ENCODE peak calls at places on chromosomes 5 and 9, in ten cellular contexts. B is psoas muscle, J is fibroblast of lung, Q is body of pancreas, F is lower lobe of right lung, U is H1, X is tibial artery, R is dorsolateral prefrontal cortex, L is aorta, O is PC-3. I is an unnamed sample.
A peak's percentile ranks its signal among the peaks of the same experiment; 100 is the strongest.

GRCh38 chr5:53712327-53712726 is 151.9 kb downstream of the NDUFS4 start:
- DNase-seq in B (no peak), J (no peak), Q (no peak), F (no peak), U (no peak), X (no peak), R (no peak), L (no peak), O (no peak), I (no peak)

GRCh38 chr5:32828492-32828891 is 117.4 kb downstream of the NPR3 start:
- DNase-seq in B (no peak), J (peak; percentile 19), Q (no peak), F (no peak), U (no peak), X (no peak), R (no peak), L (no peak), O (peak; percentile 16), I (no peak)

GRCh38 chr9:129256959-129257713 is 79.1 kb upstream of the IER5L start:
- DNase-seq in B (peak; percentile 19), J (no peak), Q (no peak), F (peak; percentile 19), U (no peak), X (peak; percentile 17), R (no peak), L (peak; percentile 39), O (no peak), I (no peak)

GRCh38 chr5:36876965-36877666 is 547 bp downstream of the NIPBL start:
- DNase-seq in B (peak; percentile 85), J (peak; percentile 67), Q (peak; percentile 79), F (peak; percentile 84), U (no peak), X (peak; percentile 52), R (peak; percentile 73), L (peak; percentile 78), O (peak; percentile 48), I (peak; percentile 65)

GRCh38 chr9:811101-811531 is 30.4 kb upstream of the DMRT1 start:
- DNase-seq in B (no peak), J (peak; percentile 61), Q (no peak), F (peak; percentile 83), U (no peak), X (no peak), R (no peak), L (no peak), O (peak; percentile 87), I (no peak)

GRCh38 chr5:134975078-134975715 is 7.5 kb downstream of the CATSPER3 start:
- DNase-seq in B (no peak), J (no peak), Q (no peak), F (no peak), U (no peak), X (no peak), R (no peak), L (no peak), O (no peak), I (no peak)

GRCh38 chr9:36543916-36544315 is 28.8 kb upstream of the MELK start:
- DNase-seq in B (peak; percentile 64), J (peak; percentile 81), Q (peak; percentile 15), F (no peak), U (no peak), X (peak; percentile 70), R (no peak), L (peak; percentile 62), O (no peak), I (no peak)

GRCh38 chr5:102306121-102306520 is 10.0 kb upstream of the SLCO4C1 start:
- DNase-seq in B (no peak), J (no peak), Q (no peak), F (no peak), U (no peak), X (no peak), R (no peak), L (no peak), O (no peak), I (no peak)

GRCh38 chr5:120366047-120366446 is 98.1 kb upstream of the PRR16 start:
- DNase-seq in B (no peak), J (peak; percentile 47), Q (no peak), F (no peak), U (no peak), X (no peak), R (no peak), L (no peak), O (no peak), I (no peak)

DNA sequence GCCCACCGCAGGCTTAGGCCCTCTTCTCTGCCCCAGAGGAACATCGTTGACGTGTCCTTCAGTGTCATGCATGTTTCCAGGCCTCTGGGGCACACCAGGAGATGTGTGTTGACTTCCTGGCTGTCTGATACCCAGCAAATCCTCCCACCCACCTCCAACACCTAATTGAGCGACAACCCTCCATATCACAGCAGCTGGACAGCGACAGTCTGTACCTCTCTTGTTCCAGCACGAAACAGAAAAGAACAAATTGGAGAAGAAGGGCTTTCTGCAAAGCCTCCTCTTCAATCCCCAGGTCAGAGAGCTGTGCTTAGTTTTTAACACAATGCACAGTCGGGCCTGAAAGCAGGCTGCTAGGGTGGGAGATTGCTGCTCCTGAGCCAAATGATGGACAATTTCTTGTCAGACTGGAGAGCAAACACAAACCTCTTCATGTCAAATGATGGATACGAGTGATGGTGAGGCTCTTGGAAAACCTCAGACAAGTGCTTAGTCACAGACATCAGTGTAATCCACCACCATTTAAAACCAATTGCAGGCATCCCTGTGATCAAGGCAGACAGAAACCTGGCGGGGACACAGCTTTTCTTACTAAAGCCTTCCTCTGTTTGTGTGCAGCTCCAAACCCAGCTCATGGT is 110.6 kb downstream of the EBF1 start:
- DNase-seq in B (no peak), J (no peak), Q (no peak), F (no peak), U (no peak), X (no peak), R (no peak), L (no peak), O (no peak), I (no peak)
- H3K27ac ChIP-seq in B (no peak overlapping the region), J (no peak overlapping the region), Q (no peak overlapping the region), F (no peak overlapping the region), U (no peak overlapping the region), X (no peak overlapping the region), R (no peak overlapping the region), L (no peak overlapping the region), O (no peak overlapping the region), I (no peak overlapping the region)

GRCh38 chr5:181189962-181190710 is 14.9 kb downstream of the TRIM7 start:
- DNase-seq in B (peak; percentile 65), J (no peak), Q (peak; percentile 24), F (no peak), U (no peak), X (peak; percentile 35), R (peak; percentile 32), L (peak; percentile 64), O (no peak), I (peak; percentile 30)

GRCh38 chr5:181186902-181187499 is 18.0 kb downstream of the TRIM7 start:
- DNase-seq in B (no peak), J (no peak), Q (no peak), F (peak; percentile 21), U (no peak), X (no peak), R (no peak), L (peak; percentile 14), O (peak; percentile 53), I (no peak)

GRCh38 chr5:181187500-181188213 is 17.3 kb downstream of the TRIM7 start:
- DNase-seq in B (peak; percentile 89), J (peak; percentile 80), Q (peak; percentile 83), F (peak; percentile 82), U (no peak), X (peak; percentile 78), R (peak; percentile 54), L (peak; percentile 76), O (peak; percentile 93), I (peak; percentile 32)

GRCh38 chr5:181189363-181189961 is 15.5 kb downstream of the TRIM7 start:
- DNase-seq in B (no peak), J (peak; percentile 42), Q (no peak), F (no peak), U (no peak), X (peak; percentile 41), R (peak; percentile 47), L (no peak), O (peak; percentile 33), I (peak; percentile 39)

GRCh38 chr5:181188700-181189362 is 16.2 kb downstream of the TRIM7 start:
- DNase-seq in B (peak; percentile 73), J (peak; percentile 70), Q (peak; percentile 84), F (peak; percentile 66), U (no peak), X (peak; percentile 85), R (peak; percentile 69), L (peak; percentile 78), O (peak; percentile 93), I (peak; percentile 76)
- H3K4me3 ChIP-seq in B (peak overlapping the region; percentile 92), J (peak overlapping the region; percentile 82), Q (peak overlapping the region; percentile 82), F (peak overlapping the region; percentile 84), U (peak overlapping the region; percentile 90), X (peak overlapping the region; percentile 96), R (peak overlapping the region; percentile 92), L (peak overlapping the region; percentile 86), O (peak overlapping the region; percentile 89), I (peak overlapping the region; percentile 68)

DNA sequence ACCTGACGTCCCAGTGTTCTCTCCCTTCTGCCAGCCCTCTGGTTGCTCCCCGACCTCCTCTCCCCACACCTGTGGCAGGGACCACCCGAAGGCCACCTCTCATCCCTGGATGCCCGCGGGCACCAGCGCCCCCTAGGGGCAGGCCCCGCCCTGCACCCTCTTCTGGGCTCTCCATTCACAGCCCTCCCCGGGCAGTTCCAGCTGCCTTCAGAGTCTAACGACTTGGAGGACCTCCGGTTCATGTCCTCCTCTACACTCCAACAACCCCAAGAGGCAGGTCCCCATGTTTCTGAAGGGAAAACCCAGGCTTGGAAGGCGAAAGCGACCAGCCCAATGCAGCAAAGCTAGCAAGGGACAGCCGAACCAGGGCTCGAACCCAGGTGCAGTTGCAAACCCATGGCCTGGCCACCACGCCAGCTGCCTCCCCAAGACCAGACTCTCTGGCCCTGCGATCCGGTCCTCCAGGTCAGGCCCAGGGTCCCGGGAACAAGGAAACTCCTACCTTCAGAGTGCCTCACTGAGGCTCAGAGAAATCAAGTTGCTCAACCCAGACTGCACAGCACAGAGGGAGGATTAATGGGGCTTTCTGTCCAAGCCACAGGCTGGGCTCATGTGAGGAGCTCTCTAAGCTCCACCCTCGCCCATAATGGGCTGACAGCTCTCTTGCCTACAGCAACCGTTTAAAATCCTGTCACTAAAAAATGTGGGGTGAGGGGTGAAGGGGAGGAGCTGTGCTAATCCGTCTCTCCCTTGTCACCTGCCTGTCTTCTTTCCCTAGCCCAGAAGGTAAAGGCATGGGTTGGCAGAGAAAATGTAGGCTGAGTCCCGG is 89.0 kb downstream of the LMX1B start:
- DNase-seq in B (no peak), J (no peak), Q (no peak), F (peak; percentile 44), U (no peak), X (no peak), R (no peak), L (peak; percentile 53), O (no peak), I (no peak)
- H3K27ac ChIP-seq in B (no peak overlapping the region), J (no peak overlapping the region), Q (no peak overlapping the region), F (no peak overlapping the region), U (no peak overlapping the region), X (no peak overlapping the region), R (no peak overlapping the region), L (no peak overlapping the region), O (no peak overlapping the region), I (no peak overlapping the region)

GRCh38 chr9:87115790-87116189 is 168.5 kb upstream of the GAS1 start:
- DNase-seq in B (no peak), J (no peak), Q (no peak), F (no peak), U (no peak), X (no peak), R (no peak), L (no peak), O (no peak), I (no peak)
- H3K4me3 ChIP-seq in B (no peak overlapping the region), J (no peak overlapping the region), Q (no peak overlapping the region), F (no peak overlapping the region), U (no peak overlapping the region), X (no peak overlapping the region), R (no peak overlapping the region), L (no peak overlapping the region), O (no peak overlapping the region), I (no peak overlapping the region)